ENCODE peak calls at places on chromosomes 16 and 17, in five cellular contexts. One of them, this sample, is unnamed.

GRCh38 chr17:5901731-5902660 is 168.2 kb upstream of the WSCD1 start:
- DNase-seq in GM23248: no peak
- DNase-seq in left ventricle myocardium inferior: no peak
- DNase-seq in aorta: no peak
- DNase-seq in tibial artery: peak; percentile 12
- DNase-seq in this sample: no peak

GRCh38 chr16:7013990-7014389 is 318.7 kb upstream of the RBFOX1 start:
- DNase-seq in GM23248: peak; percentile 30
- DNase-seq in tibial artery: no peak
- DNase-seq in left ventricle myocardium inferior: no peak
- DNase-seq in aorta: no peak
- DNase-seq in this sample: no peak

GRCh38 chr17:83103200-83103937 is 24.0 kb downstream of the METRNL start:
- DNase-seq in GM23248: peak; percentile 85
- DNase-seq in left ventricle myocardium inferior: no peak
- DNase-seq in aorta: no peak
- DNase-seq in tibial artery: peak; percentile 96
- DNase-seq in this sample: peak; percentile 89

GRCh38 chr17:42272576-42272975 is 3.6 kb downstream of the STAT5B start:
- DNase-seq in aorta: no peak
- DNase-seq in GM23248: no peak
- DNase-seq in left ventricle myocardium inferior: no peak
- DNase-seq in tibial artery: no peak
- DNase-seq in this sample: no peak

GRCh38 chr17:47957591-47958490 is at the start of gene PRR15L:
- DNase-seq in left ventricle myocardium inferior: no peak
- DNase-seq in aorta: no peak
- DNase-seq in tibial artery: no peak
- DNase-seq in GM23248: no peak
- DNase-seq in this sample: no peak

GRCh38 chr17:4179071-4179470 is 36.1 kb downstream of the CYB5D2 start:
- DNase-seq in aorta: peak; percentile 6
- DNase-seq in left ventricle myocardium inferior: no peak
- DNase-seq in GM23248: no peak
- DNase-seq in tibial artery: peak; percentile 5
- DNase-seq in this sample: no peak

GRCh38 chr17:48995871-48996695 is 1.1 kb upstream of the IGF2BP1 start:
- DNase-seq in left ventricle myocardium inferior: no peak
- DNase-seq in aorta: no peak
- DNase-seq in tibial artery: no peak
- DNase-seq in GM23248: peak; percentile 47
- DNase-seq in this sample: no peak

GRCh38 chr16:805474-805873 is 4.9 kb upstream of the GNG13 start:
- DNase-seq in aorta: no peak
- DNase-seq in left ventricle myocardium inferior: no peak
- DNase-seq in GM23248: no peak
- DNase-seq in tibial artery: no peak
- DNase-seq in this sample: no peak

GRCh38 chr16:29994613-29995329 is 646 bp downstream of the HIRIP3 start:
- DNase-seq in aorta: peak; percentile 86
- DNase-seq in tibial artery: peak; percentile 80
- DNase-seq in GM23248: peak; percentile 90
- DNase-seq in left ventricle myocardium inferior: no peak
- DNase-seq in this sample: peak; percentile 47

GRCh38 chr16:66658143-66658859 is 38.2 kb downstream of the CMTM4 start:
- DNase-seq in GM23248: no peak
- DNase-seq in aorta: no peak
- DNase-seq in left ventricle myocardium inferior: no peak
- DNase-seq in tibial artery: no peak
- DNase-seq in this sample: no peak

GRCh38 chr17:44967026-44967906 is 837 bp downstream of the C1QL1 start:
- DNase-seq in GM23248: no peak
- DNase-seq in aorta: no peak
- DNase-seq in tibial artery: no peak
- DNase-seq in left ventricle myocardium inferior: no peak
- DNase-seq in this sample: no peak

GRCh38 chr17:76434870-76435269 is 18.1 kb downstream of the UBE2O start:
- DNase-seq in GM23248: no peak
- DNase-seq in left ventricle myocardium inferior: no peak
- DNase-seq in aorta: peak; percentile 30
- DNase-seq in tibial artery: peak; percentile 43
- DNase-seq in this sample: no peak

GRCh38 chr17:73307130-73307529 is 4.7 kb downstream of the CDC42EP4 start:
- DNase-seq in GM23248: no peak
- DNase-seq in tibial artery: peak; percentile 79
- DNase-seq in left ventricle myocardium inferior: peak; percentile 58
- DNase-seq in aorta: peak; percentile 82
- DNase-seq in this sample: no peak

GRCh38 chr17:63096426-63096825 is 130.4 kb downstream of the TANC2 start:
- DNase-seq in tibial artery: no peak
- DNase-seq in left ventricle myocardium inferior: no peak
- DNase-seq in GM23248: peak; percentile 65
- DNase-seq in aorta: no peak
- DNase-seq in this sample: no peak

GRCh38 chr16:68236804-68237242 is 896 bp upstream of the ESRP2 start:
- DNase-seq in tibial artery: no peak
- DNase-seq in GM23248: no peak
- DNase-seq in aorta: no peak
- DNase-seq in left ventricle myocardium inferior: no peak
- DNase-seq in this sample: peak; percentile 70

GRCh38 chr16:676565-677297 is 1.3 kb downstream of the RHBDL1 start:
- DNase-seq in left ventricle myocardium inferior: no peak
- DNase-seq in aorta: no peak
- DNase-seq in tibial artery: no peak
- DNase-seq in GM23248: no peak
- DNase-seq in this sample: no peak

GRCh38 chr17:82230627-82231311 is 1.9 kb downstream of the SLC16A3 start:
- DNase-seq in left ventricle myocardium inferior: peak; percentile 92
- DNase-seq in tibial artery: peak; percentile 94
- DNase-seq in aorta: peak; percentile 95
- DNase-seq in GM23248: peak; percentile 95
- DNase-seq in this sample: peak; percentile 90

GRCh38 chr17:7889166-7889584 is 586 bp downstream of the CHD3 start:
- DNase-seq in aorta: peak; percentile 99
- DNase-seq in left ventricle myocardium inferior: peak; percentile 97
- DNase-seq in tibial artery: peak; percentile 99
- DNase-seq in GM23248: peak; percentile 96
- DNase-seq in this sample: peak; percentile 93

DNA sequence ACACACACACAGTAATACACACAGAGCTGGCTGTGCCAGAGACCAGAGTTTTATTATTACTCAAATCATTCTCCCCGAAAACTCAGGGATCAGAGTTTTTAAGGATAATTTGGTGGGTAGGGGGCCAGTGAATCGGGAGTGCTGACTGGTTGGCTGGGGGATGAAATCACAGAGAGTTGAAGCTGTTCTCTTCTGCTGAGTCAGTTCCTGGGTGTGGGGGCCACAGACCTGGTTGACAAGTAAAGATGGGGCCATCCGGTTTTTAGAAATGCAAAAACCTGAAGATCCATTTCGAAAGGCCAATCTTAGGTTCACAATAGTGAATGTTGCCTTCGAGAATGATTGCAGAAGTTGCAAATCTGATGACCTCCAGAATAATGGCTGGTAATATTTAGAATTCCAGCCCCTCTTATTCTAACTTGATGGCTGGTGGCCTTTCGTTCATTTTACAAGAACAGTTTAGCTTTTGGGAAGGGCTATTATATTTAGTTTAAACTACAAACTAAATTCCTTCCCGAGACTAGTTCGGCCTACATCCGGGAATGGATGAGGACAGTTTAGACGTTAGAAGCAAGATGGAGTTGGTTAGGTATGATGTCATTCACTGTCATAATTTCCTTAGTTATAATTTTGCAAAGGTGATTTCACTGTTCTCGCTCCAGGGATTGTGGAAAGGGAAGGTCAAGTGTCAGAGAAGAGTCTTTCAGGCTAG is 123.2 kb downstream of the KCNJ18 start:
- DNase-seq in tibial artery: no peak
- DNase-seq in aorta: no peak
- DNase-seq in GM23248: no peak
- DNase-seq in left ventricle myocardium inferior: no peak
- DNase-seq in this sample: no peak
- H3K9me3 ChIP-seq in tibial artery: no peaks in the 10 kb centered on the region
- H3K9me3 ChIP-seq in aorta: no peaks in the 10 kb centered on the region
- H3K9me3 ChIP-seq in GM23248: no peaks in the 10 kb centered on the region
- H3K9me3 ChIP-seq in left ventricle myocardium inferior: peaks cover 4% of the 10 kb centered on the region
- H3K9me3 ChIP-seq in this sample: peaks cover 6% of the 10 kb centered on the region

GRCh38 chr17:61140386-61140785 is 259.3 kb upstream of the TBX2 start:
- DNase-seq in aorta: no peak
- DNase-seq in GM23248: no peak
- DNase-seq in left ventricle myocardium inferior: no peak
- DNase-seq in tibial artery: no peak
- DNase-seq in this sample: no peak
- H3K4me1 ChIP-seq in aorta: no peaks in the 10 kb centered on the region
- H3K4me1 ChIP-seq in GM23248: peaks cover 17% of the 10 kb centered on the region
- H3K4me1 ChIP-seq in left ventricle myocardium inferior: peaks cover 25% of the 10 kb centered on the region
- H3K4me1 ChIP-seq in tibial artery: peaks cover 23% of the 10 kb centered on the region
- H3K4me1 ChIP-seq in this sample: peaks cover 7% of the 10 kb centered on the region

GRCh38 chr16:2526135-2526534 is 5.1 kb downstream of the CEMP1 start:
- DNase-seq in aorta: no peak
- DNase-seq in left ventricle myocardium inferior: no peak
- DNase-seq in GM23248: no peak
- DNase-seq in tibial artery: no peak
- DNase-seq in this sample: no peak

GRCh38 chr16:2529061-2529931 is 1.9 kb downstream of the CEMP1 start:
- DNase-seq in left ventricle myocardium inferior: no peak
- DNase-seq in aorta: no peak
- DNase-seq in tibial artery: no peak
- DNase-seq in GM23248: peak; percentile 51
- DNase-seq in this sample: peak; percentile 44

GRCh38 chr16:2528161-2529060 is 2.8 kb downstream of the CEMP1 start:
- DNase-seq in left ventricle myocardium inferior: peak; percentile 13
- DNase-seq in aorta: no peak
- DNase-seq in GM23248: no peak
- DNase-seq in tibial artery: no peak
- DNase-seq in this sample: peak; percentile 33

GRCh38 chr16:2527784-2528100 is 3.5 kb downstream of the CEMP1 start:
- DNase-seq in aorta: no peak
- DNase-seq in left ventricle myocardium inferior: no peak
- DNase-seq in GM23248: no peak
- DNase-seq in tibial artery: no peak
- DNase-seq in this sample: no peak

GRCh38 chr16:2527071-2527783 is 4.0 kb downstream of the CEMP1 start:
- DNase-seq in tibial artery: no peak
- DNase-seq in aorta: no peak
- DNase-seq in left ventricle myocardium inferior: no peak
- DNase-seq in GM23248: no peak
- DNase-seq in this sample: no peak
- H3K9me3 ChIP-seq in tibial artery: no peaks in the 10 kb centered on the region
- H3K9me3 ChIP-seq in aorta: no peaks in the 10 kb centered on the region
- H3K9me3 ChIP-seq in left ventricle myocardium inferior: no peaks in the 10 kb centered on the region
- H3K9me3 ChIP-seq in GM23248: no peaks in the 10 kb centered on the region
- H3K9me3 ChIP-seq in this sample: no peaks in the 10 kb centered on the region

GRCh38 chr17:1110844-1111598 is 68.8 kb downstream of the ABR start:
- DNase-seq in GM23248: peak; percentile 88
- DNase-seq in aorta: peak; percentile 96
- DNase-seq in left ventricle myocardium inferior: peak; percentile 68
- DNase-seq in tibial artery: peak; percentile 97
- DNase-seq in this sample: no peak
- H3K4me1 ChIP-seq in GM23248: peaks cover 39% of the 10 kb centered on the region
- H3K4me1 ChIP-seq in aorta: no peaks in the 10 kb centered on the region
- H3K4me1 ChIP-seq in left ventricle myocardium inferior: peaks cover 82% of the 10 kb centered on the region
- H3K4me1 ChIP-seq in tibial artery: peaks cover 88% of the 10 kb centered on the region
- H3K4me1 ChIP-seq in this sample: peaks cover 16% of the 10 kb centered on the region

GRCh38 chr16:35795361-35796029 is 2336.1 kb downstream of the TP53TG3F start:
- DNase-seq in tibial artery: no peak
- DNase-seq in GM23248: no peak
- DNase-seq in aorta: no peak
- DNase-seq in left ventricle myocardium inferior: no peak
- DNase-seq in this sample: no peak

GRCh38 chr16:35792516-35793285 is 2333.3 kb downstream of the TP53TG3F start:
- DNase-seq in left ventricle myocardium inferior: no peak
- DNase-seq in GM23248: no peak
- DNase-seq in tibial artery: no peak
- DNase-seq in aorta: no peak
- DNase-seq in this sample: no peak

GRCh38 chr16:35798885-35799426 is 2339.5 kb downstream of the TP53TG3F start:
- DNase-seq in tibial artery: no peak
- DNase-seq in aorta: no peak
- DNase-seq in GM23248: no peak
- DNase-seq in left ventricle myocardium inferior: peak; percentile 69
- DNase-seq in this sample: no peak

DNA sequence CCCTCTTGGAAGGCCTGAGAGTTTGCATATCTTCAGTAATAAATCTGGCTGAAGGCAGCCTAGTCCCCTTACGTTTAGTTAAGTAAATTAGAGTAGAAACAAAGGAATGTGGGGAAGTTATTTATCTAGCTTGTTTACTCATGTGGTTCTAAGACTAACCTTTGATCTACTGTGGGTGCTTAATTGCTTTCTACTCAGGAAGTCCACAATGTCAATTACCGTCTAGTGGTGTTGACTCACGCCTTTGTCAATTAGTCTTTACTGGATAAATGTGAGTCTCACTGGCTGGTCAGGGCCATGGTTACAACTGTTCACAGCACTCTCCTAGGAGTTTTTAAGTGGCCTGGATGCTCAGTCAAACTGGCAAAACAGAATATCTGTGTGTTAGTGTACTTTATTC is 2338.4 kb downstream of the TP53TG3F start:
- DNase-seq in aorta: no peak
- DNase-seq in left ventricle myocardium inferior: no peak
- DNase-seq in GM23248: no peak
- DNase-seq in tibial artery: no peak
- DNase-seq in this sample: no peak
- H3K9me3 ChIP-seq in aorta: no peaks in the 10 kb centered on the region
- H3K9me3 ChIP-seq in left ventricle myocardium inferior: peaks cover 4% of the 10 kb centered on the region
- H3K9me3 ChIP-seq in GM23248: no peaks in the 10 kb centered on the region
- H3K9me3 ChIP-seq in tibial artery: no peaks in the 10 kb centered on the region
- H3K9me3 ChIP-seq in this sample: no peaks in the 10 kb centered on the region

GRCh38 chr17:50561796-50562195 is 1.3 kb downstream of the CACNA1G start:
- DNase-seq in left ventricle myocardium inferior: no peak
- DNase-seq in tibial artery: no peak
- DNase-seq in aorta: no peak
- DNase-seq in GM23248: no peak
- DNase-seq in this sample: no peak
- H3K4me1 ChIP-seq in left ventricle myocardium inferior: peaks cover 46% of the 10 kb centered on the region
- H3K4me1 ChIP-seq in tibial artery: peaks cover 61% of the 10 kb centered on the region
- H3K4me1 ChIP-seq in aorta: peaks cover 2% of the 10 kb centered on the region
- H3K4me1 ChIP-seq in GM23248: peaks cover 13% of the 10 kb centered on the region
- H3K4me1 ChIP-seq in this sample: peaks cover 17% of the 10 kb centered on the region

This sample was measured in ovary.